ENCODE peak calls at places on chromosomes 6 and 20, in six cellular contexts. Z is foreskin fibroblast, D is tibial nerve, G is AG04450, U is GM12878, K is mucosa of descending colon. C is an unnamed sample.

GRCh38 chr6:20868397-20869185 is 334.3 kb downstream of the CDKAL1 start:
- DNase-seq in Z (no peak), K (no peak), D (no peak), U (no peak), G (no peak), C (no peak)

GRCh38 chr20:23820493-23820892 is 6.0 kb downstream of the CST2 start:
- DNase-seq in Z (peak; percentile 67), U (no peak), D (no peak), K (no peak), G (no peak), C (no peak)

GRCh38 chr20:59955131-59955796 is 3.0 kb upstream of the CDH26 start:
- DNase-seq in U (no peak), Z (peak; percentile 10), K (peak; percentile 20), D (no peak), G (no peak), C (no peak)

GRCh38 chr20:16528078-16528477 is 45.2 kb downstream of the KIF16B start:
- DNase-seq in D (no peak), Z (peak; percentile 57), U (no peak), G (peak; percentile 84), K (peak; percentile 84), C (no peak)

GRCh38 chr6:135018057-135018456 is 36.6 kb downstream of the HBS1L start:
- DNase-seq in G (no peak), U (no peak), K (no peak), D (no peak), Z (no peak), C (no peak)

GRCh38 chr6:27518881-27519795 is 46.2 kb upstream of the ZNF184 start:
- DNase-seq in K (peak; percentile 80), G (peak; percentile 79), Z (peak; percentile 73), D (peak; percentile 85), U (peak; percentile 83), C (no peak)

GRCh38 chr20:9590189-9590588 is 75.8 kb downstream of the LAMP5 start:
- DNase-seq in D (no peak), K (peak; percentile 2), Z (peak; percentile 74), G (peak; percentile 55), U (no peak), C (no peak)

GRCh38 chr6:41566961-41567360 is 20.8 kb downstream of the FOXP4 start:
- DNase-seq in K (no peak), U (no peak), G (no peak), Z (no peak), D (no peak), C (no peak)

GRCh38 chr6:50720623-50721022 is 7.3 kb downstream of the TFAP2D start:
- DNase-seq in G (no peak), D (no peak), U (no peak), Z (no peak), K (no peak), C (no peak)

GRCh38 chr6:75818061-75818855 is 69.2 kb downstream of the MYO6 start:
- DNase-seq in U (no peak), K (no peak), G (no peak), D (no peak), Z (no peak), C (no peak)

GRCh38 chr6:148711833-148712653 is 34.8 kb upstream of the UST start:
- DNase-seq in D (no peak), G (no peak), K (no peak), Z (no peak), U (no peak), C (no peak)

GRCh38 chr20:17875106-17875980 is 93.3 kb downstream of the SNX5 start:
- DNase-seq in G (peak; percentile 54), D (peak; percentile 81), Z (peak; percentile 71), U (no peak), K (peak; percentile 98), C (peak; percentile 43)

GRCh38 chr6:124052120-124052519 is 248.5 kb downstream of the NKAIN2 start:
- DNase-seq in G (no peak), D (no peak), U (no peak), K (no peak), Z (no peak), C (no peak)

GRCh38 chr20:10357061-10357708 is 76.8 kb downstream of the MKKS start:
- DNase-seq in K (no peak), G (no peak), Z (no peak), U (no peak), D (no peak), C (no peak)

GRCh38 chr6:142953373-142954273 is 8.6 kb upstream of the HIVEP2 start:
- DNase-seq in K (no peak), D (no peak), Z (no peak), G (no peak), U (no peak), C (no peak)
- TF ChIP-seq CTCF in K (no peak), D (no peak), Z (no peak), G (no peak), U (no peak), C (no peak)

GRCh38 chr6:77707603-77708002 is 54.8 kb downstream of the MEI4 start:
- DNase-seq in U (no peak), K (no peak), Z (no peak), D (no peak), G (no peak), C (no peak)
- TF ChIP-seq CTCF in U (no peak), K (no peak), Z (no peak), D (no peak), G (no peak), C (no peak)

DNA sequence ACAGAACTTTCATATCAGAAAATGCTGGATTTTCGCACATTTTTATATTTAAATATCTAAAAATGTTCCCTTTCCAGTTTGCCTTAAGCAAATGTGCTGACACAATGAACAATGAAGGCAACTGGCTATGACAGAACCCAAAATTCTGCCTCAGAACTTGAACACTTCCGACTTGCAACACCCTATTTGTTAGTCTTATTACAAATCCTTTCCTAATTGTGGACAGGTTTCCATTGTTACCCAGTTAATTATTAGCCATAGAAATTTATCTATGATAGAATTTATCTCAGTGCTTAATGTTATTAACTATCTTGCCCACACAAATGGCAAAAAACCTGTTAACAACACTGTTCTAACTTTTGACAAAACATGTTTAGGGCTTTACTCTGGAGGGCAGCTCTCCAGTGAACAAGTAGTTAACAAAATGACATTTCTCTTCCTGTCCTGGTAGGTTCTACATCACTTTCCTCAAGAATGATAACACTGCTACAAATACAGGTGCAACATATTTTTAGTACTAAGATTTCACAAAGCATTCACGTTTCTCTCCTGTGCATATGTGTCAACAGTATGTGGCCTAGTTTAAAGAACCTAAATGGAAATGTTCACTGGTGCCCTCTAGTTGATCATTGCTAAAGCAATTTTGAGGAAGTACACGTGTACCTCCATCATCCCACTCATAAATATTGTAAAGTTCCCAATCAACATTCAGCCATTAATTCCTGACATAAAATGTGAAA is 58.4 kb downstream of the HIVEP2 start:
- DNase-seq in Z (no peak), K (peak; percentile 32), G (no peak), U (peak; percentile 86), D (no peak), C (no peak)
- TF ChIP-seq CTCF in Z (peak; percentile 29), K (peak; percentile 11), G (peak; percentile 46), U (peak; percentile 44), D (no peak), C (no peak)

GRCh38 chr6:25446815-25447569 is 167.8 kb downstream of the CARMIL1 start:
- DNase-seq in Z (no peak), D (no peak), K (no peak), U (no peak), G (no peak), C (no peak)

GRCh38 chr6:25436760-25437159 is 157.6 kb downstream of the CARMIL1 start:
- DNase-seq in K (no peak), D (no peak), G (no peak), Z (no peak), U (no peak), C (no peak)

GRCh38 chr6:25439368-25439767 is 160.2 kb downstream of the CARMIL1 start:
- DNase-seq in Z (no peak), U (no peak), D (no peak), K (no peak), G (no peak), C (no peak)

GRCh38 chr6:25442898-25443297 is 163.7 kb downstream of the CARMIL1 start:
- DNase-seq in U (no peak), G (no peak), K (no peak), Z (peak; percentile 16), D (no peak), C (no peak)

DNA sequence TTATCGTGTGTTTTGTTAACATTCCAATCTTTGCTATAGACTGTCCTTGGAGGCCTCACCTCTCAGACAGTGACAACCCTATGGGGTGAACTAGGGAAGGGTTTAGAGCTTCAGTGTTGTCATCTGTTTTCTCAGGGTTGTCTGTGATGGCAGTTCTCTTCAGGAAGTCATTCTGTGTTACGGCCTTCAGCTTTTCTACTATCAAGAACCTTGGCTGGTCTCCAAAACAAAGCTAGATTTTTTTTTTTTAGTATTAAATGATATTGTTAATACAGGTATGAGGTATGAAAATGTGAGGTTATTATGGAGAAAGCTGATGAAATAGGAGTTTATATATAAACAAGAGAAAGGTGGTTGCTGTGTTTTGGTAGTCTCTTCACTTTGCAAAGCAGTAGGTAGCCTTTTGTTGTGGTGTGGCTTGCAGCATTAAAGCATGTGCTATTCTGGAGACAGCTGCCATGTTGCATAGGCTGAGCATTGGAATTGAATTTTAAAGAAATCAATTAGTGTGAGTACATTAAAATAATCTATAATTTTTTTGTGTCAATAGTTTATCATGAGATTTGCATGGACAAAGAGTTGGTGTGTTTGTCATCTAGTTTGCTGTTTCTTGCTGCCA is 162.6 kb downstream of the CARMIL1 start:
- DNase-seq in G (no peak), U (no peak), K (no peak), D (no peak), Z (no peak), C (no peak)
- TF ChIP-seq CTCF in G (no peak), U (no peak), K (no peak), D (no peak), Z (no peak), C (no peak)

DNA sequence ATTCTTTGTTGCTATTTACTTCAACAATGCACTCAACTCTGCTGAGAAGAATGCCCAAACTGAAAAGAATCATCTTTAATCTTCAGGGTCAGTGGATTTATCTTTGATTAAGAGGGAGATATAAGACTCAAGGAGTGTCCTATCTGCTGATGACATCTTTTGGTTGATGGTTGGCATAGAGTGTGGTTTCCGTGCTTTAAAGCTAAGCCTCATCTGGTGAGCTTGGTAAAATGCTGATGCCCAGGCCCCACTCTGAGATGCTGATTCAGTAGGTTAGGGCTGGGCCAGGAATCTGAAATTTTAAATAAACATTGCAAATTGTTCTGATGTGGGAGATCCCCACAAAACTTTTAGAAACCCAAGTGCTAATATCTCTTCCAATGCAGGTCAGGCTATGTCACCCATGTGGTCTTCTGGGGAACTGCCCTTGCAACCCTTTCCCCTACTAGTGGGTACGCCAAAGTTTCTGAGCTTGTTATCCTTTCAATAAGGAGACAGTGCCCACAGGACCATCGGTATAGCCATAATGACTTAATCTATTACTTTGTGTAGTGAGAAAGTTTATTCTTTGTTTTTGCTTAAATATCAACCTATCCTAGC is 68.5 kb upstream of the ARMH2 start:
- DNase-seq in U (no peak), K (no peak), D (no peak), Z (no peak), G (no peak), C (no peak)
- TF ChIP-seq CTCF in U (no peak), K (no peak), D (no peak), Z (no peak), G (no peak), C (no peak)

DNA sequence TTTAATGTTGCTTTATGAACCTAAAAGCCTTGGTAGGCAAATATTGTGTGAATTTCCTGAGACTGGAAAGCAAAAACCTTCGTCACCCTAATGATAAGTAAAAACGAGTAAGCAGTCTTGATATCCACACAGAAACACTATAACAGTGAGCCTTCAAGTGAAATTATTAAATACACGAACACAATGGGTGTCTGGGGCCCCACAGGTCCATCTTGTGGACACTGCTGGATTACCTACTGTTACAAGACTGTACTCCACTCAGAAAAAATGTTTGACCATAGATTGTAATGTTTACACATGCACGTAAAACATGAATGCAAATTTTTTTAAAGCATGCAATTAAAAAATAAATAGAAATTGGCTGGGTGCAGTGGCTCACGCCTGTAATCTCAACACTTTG is 466.9 kb downstream of the CD83 start:
- DNase-seq in U (no peak), G (no peak), D (no peak), K (peak; percentile 35), Z (no peak), C (no peak)
- TF ChIP-seq CTCF in U (no peak), G (peak; percentile 14), D (no peak), K (no peak), Z (no peak), C (no peak)